ENCODE peak calls at places on chromosomes 1 and 21, in four cellular contexts. One of them, this sample, is unnamed.
A peak's percentile ranks its signal among the peaks of the same experiment; 100 is the strongest.

GRCh38 chr1:235907897-235908240 is 41.2 kb upstream of the LYST start:
- DNase-seq in activated CD8-positive, alpha-beta T cell treated with anti-CD3 and anti-CD28 coated beads, Interleukin-2, amount 10 ng/mL, durations not matched to agents 7 days and 5 days: no peak
- DNase-seq in stimulated activated naive CD8-positive, alpha-beta T cell treated with anti-CD3 and anti-CD28 coated beads, Interleukin-15, Interleukin-2, amounts not matched to agents 100 U/mL and 50 U/mL, for 24 hours: no peak
- DNase-seq in stimulated activated CD4-positive, alpha-beta T cell treated with anti-CD3 and anti-CD28 coated beads, TNF-alpha, amount 100 ng/mL, for 24 hours: no peak
- DNase-seq in this sample: no peak

GRCh38 chr1:8211620-8212442 is 106.1 kb upstream of the SLC45A1 start:
- DNase-seq in stimulated activated CD4-positive, alpha-beta T cell treated with anti-CD3 and anti-CD28 coated beads, TNF-alpha, amount 100 ng/mL, for 24 hours: no peak
- DNase-seq in stimulated activated naive CD8-positive, alpha-beta T cell treated with anti-CD3 and anti-CD28 coated beads, Interleukin-15, Interleukin-2, amounts not matched to agents 100 U/mL and 50 U/mL, for 24 hours: peak; percentile 20
- DNase-seq in activated CD8-positive, alpha-beta T cell treated with anti-CD3 and anti-CD28 coated beads, Interleukin-2, amount 10 ng/mL, durations not matched to agents 7 days and 5 days: peak; percentile 24
- DNase-seq in this sample: peak; percentile 9

GRCh38 chr21:29719561-29719960 is 220.2 kb downstream of the GRIK1 start:
- DNase-seq in stimulated activated CD4-positive, alpha-beta T cell treated with anti-CD3 and anti-CD28 coated beads, TNF-alpha, amount 100 ng/mL, for 24 hours: no peak
- DNase-seq in activated CD8-positive, alpha-beta T cell treated with anti-CD3 and anti-CD28 coated beads, Interleukin-2, amount 10 ng/mL, durations not matched to agents 7 days and 5 days: no peak
- DNase-seq in stimulated activated naive CD8-positive, alpha-beta T cell treated with anti-CD3 and anti-CD28 coated beads, Interleukin-15, Interleukin-2, amounts not matched to agents 100 U/mL and 50 U/mL, for 24 hours: no peak
- DNase-seq in this sample: no peak

GRCh38 chr1:15261155-15262002 is 14.4 kb downstream of the FHAD1 start:
- DNase-seq in stimulated activated naive CD8-positive, alpha-beta T cell treated with anti-CD3 and anti-CD28 coated beads, Interleukin-15, Interleukin-2, amounts not matched to agents 100 U/mL and 50 U/mL, for 24 hours: peak; percentile 50
- DNase-seq in activated CD8-positive, alpha-beta T cell treated with anti-CD3 and anti-CD28 coated beads, Interleukin-2, amount 10 ng/mL, durations not matched to agents 7 days and 5 days: peak; percentile 43
- DNase-seq in stimulated activated CD4-positive, alpha-beta T cell treated with anti-CD3 and anti-CD28 coated beads, TNF-alpha, amount 100 ng/mL, for 24 hours: no peak
- DNase-seq in this sample: no peak

GRCh38 chr1:170032531-170033295 is 41.8 kb downstream of the KIFAP3 start:
- DNase-seq in activated CD8-positive, alpha-beta T cell treated with anti-CD3 and anti-CD28 coated beads, Interleukin-2, amount 10 ng/mL, durations not matched to agents 7 days and 5 days: no peak
- DNase-seq in stimulated activated naive CD8-positive, alpha-beta T cell treated with anti-CD3 and anti-CD28 coated beads, Interleukin-15, Interleukin-2, amounts not matched to agents 100 U/mL and 50 U/mL, for 24 hours: no peak
- DNase-seq in stimulated activated CD4-positive, alpha-beta T cell treated with anti-CD3 and anti-CD28 coated beads, TNF-alpha, amount 100 ng/mL, for 24 hours: no peak
- DNase-seq in this sample: no peak

GRCh38 chr1:29981586-29982239 is 741.7 kb downstream of the MATN1 start:
- DNase-seq in stimulated activated CD4-positive, alpha-beta T cell treated with anti-CD3 and anti-CD28 coated beads, TNF-alpha, amount 100 ng/mL, for 24 hours: no peak
- DNase-seq in activated CD8-positive, alpha-beta T cell treated with anti-CD3 and anti-CD28 coated beads, Interleukin-2, amount 10 ng/mL, durations not matched to agents 7 days and 5 days: no peak
- DNase-seq in stimulated activated naive CD8-positive, alpha-beta T cell treated with anti-CD3 and anti-CD28 coated beads, Interleukin-15, Interleukin-2, amounts not matched to agents 100 U/mL and 50 U/mL, for 24 hours: no peak
- DNase-seq in this sample: no peak

GRCh38 chr1:62508187-62508758 is 71.4 kb downstream of the USP1 start:
- DNase-seq in stimulated activated CD4-positive, alpha-beta T cell treated with anti-CD3 and anti-CD28 coated beads, TNF-alpha, amount 100 ng/mL, for 24 hours: no peak
- DNase-seq in stimulated activated naive CD8-positive, alpha-beta T cell treated with anti-CD3 and anti-CD28 coated beads, Interleukin-15, Interleukin-2, amounts not matched to agents 100 U/mL and 50 U/mL, for 24 hours: no peak
- DNase-seq in activated CD8-positive, alpha-beta T cell treated with anti-CD3 and anti-CD28 coated beads, Interleukin-2, amount 10 ng/mL, durations not matched to agents 7 days and 5 days: peak; percentile 28
- DNase-seq in this sample: no peak

GRCh38 chr1:92310185-92310597 is 11.3 kb downstream of the RPAP2 start:
- DNase-seq in stimulated activated naive CD8-positive, alpha-beta T cell treated with anti-CD3 and anti-CD28 coated beads, Interleukin-15, Interleukin-2, amounts not matched to agents 100 U/mL and 50 U/mL, for 24 hours: no peak
- DNase-seq in activated CD8-positive, alpha-beta T cell treated with anti-CD3 and anti-CD28 coated beads, Interleukin-2, amount 10 ng/mL, durations not matched to agents 7 days and 5 days: no peak
- DNase-seq in stimulated activated CD4-positive, alpha-beta T cell treated with anti-CD3 and anti-CD28 coated beads, TNF-alpha, amount 100 ng/mL, for 24 hours: no peak
- DNase-seq in this sample: no peak

GRCh38 chr1:196148367-196148970 is 459.8 kb downstream of the KCNT2 start:
- DNase-seq in stimulated activated CD4-positive, alpha-beta T cell treated with anti-CD3 and anti-CD28 coated beads, TNF-alpha, amount 100 ng/mL, for 24 hours: no peak
- DNase-seq in activated CD8-positive, alpha-beta T cell treated with anti-CD3 and anti-CD28 coated beads, Interleukin-2, amount 10 ng/mL, durations not matched to agents 7 days and 5 days: no peak
- DNase-seq in stimulated activated naive CD8-positive, alpha-beta T cell treated with anti-CD3 and anti-CD28 coated beads, Interleukin-15, Interleukin-2, amounts not matched to agents 100 U/mL and 50 U/mL, for 24 hours: no peak
- DNase-seq in this sample: no peak